ENCODE peak calls at places on chromosomes 6 and 20, in nine cellular contexts. D is stimulated activated naive B cell treated with anti-CD40 and anti-IgM and Interleukin-4, amounts not matched to agents 10 μg/mL and 1 μg/mL and 100 μg/mL, for 72 hours; W is T-helper 2 cell; J is mucosa of descending colon; X is suprapubic skin; I is CD8-positive, alpha-beta memory T cell; T is GF-D8; F is EL; B is germinal center. N is an unnamed sample.

GRCh38 chr6:37207903-37208456 is 38.0 kb downstream of the PIM1 start:
- DNase-seq in W (peak; percentile 87), B (peak; percentile 86), F (peak; percentile 79), X (peak; percentile 85), T (peak; percentile 77), J (peak; percentile 92), I (peak; percentile 85), D (peak; percentile 71), N (peak; percentile 29)

GRCh38 chr6:149235130-149235561 is 82.4 kb upstream of the TAB2 start:
- DNase-seq in B (peak; percentile 41), X (no peak), W (no peak), I (no peak), D (no peak), F (peak; percentile 93), T (peak; percentile 29), J (no peak), N (peak; percentile 73)

GRCh38 chr6:147204060-147204785 is at the start of gene STXBP5:
- DNase-seq in F (peak; percentile 68), X (peak; percentile 81), B (peak; percentile 43), T (peak; percentile 88), I (peak; percentile 30), J (peak; percentile 77), W (peak; percentile 6), D (peak; percentile 20), N (no peak)

GRCh38 chr6:48449002-48449401 is 338.0 kb upstream of the PTCHD4 start:
- DNase-seq in W (no peak), B (no peak), I (no peak), J (no peak), F (no peak), D (no peak), T (no peak), X (no peak), N (no peak)

GRCh38 chr6:112202639-112203341 is 51.6 kb downstream of the LAMA4 start:
- DNase-seq in W (no peak), B (peak; percentile 2), X (no peak), I (no peak), F (peak; percentile 36), T (no peak), D (no peak), J (no peak), N (no peak)

GRCh38 chr20:58038123-58038654 is 190.3 kb downstream of the ANKRD60 start:
- DNase-seq in B (no peak), F (no peak), W (no peak), T (no peak), D (no peak), J (no peak), X (peak; percentile 66), I (no peak), N (no peak)

GRCh38 chr6:135358251-135358821 is 139.2 kb downstream of the AHI1 start:
- DNase-seq in I (no peak), J (no peak), F (peak; percentile 92), B (no peak), X (no peak), D (no peak), T (no peak), W (no peak), N (peak; percentile 39)

GRCh38 chr20:41086402-41087324 is 50.7 kb upstream of the PLCG1 start:
- DNase-seq in D (no peak), X (no peak), B (no peak), F (no peak), W (no peak), T (peak; percentile 77), I (no peak), J (no peak), N (no peak)

GRCh38 chr20:2485080-2485479 is 14.5 kb upstream of the SNRPB start:
- DNase-seq in B (no peak), J (no peak), F (no peak), W (no peak), T (no peak), D (no peak), X (no peak), I (no peak), N (no peak)

GRCh38 chr6:124028117-124028516 is 224.5 kb downstream of the NKAIN2 start:
- DNase-seq in W (no peak), T (no peak), D (no peak), F (no peak), B (no peak), X (no peak), J (no peak), I (no peak), N (no peak)

GRCh38 chr6:107741191-107741680 is 82.9 kb downstream of the SCML4 start:
- DNase-seq in B (no peak), F (no peak), T (no peak), X (no peak), W (no peak), I (no peak), J (no peak), D (no peak), N (no peak)

GRCh38 chr20:40754372-40754943 is 65.4 kb upstream of the MAFB start:
- DNase-seq in X (no peak), B (no peak), F (peak; percentile 7), T (no peak), D (no peak), W (no peak), J (peak; percentile 31), I (no peak), N (no peak)

GRCh38 chr6:158000530-158001307 is 19.1 kb downstream of the SYNJ2 start:
- DNase-seq in D (no peak), I (no peak), T (no peak), F (no peak), W (no peak), J (no peak), B (no peak), X (no peak), N (no peak)

GRCh38 chr20:18831830-18832229 is 18.2 kb downstream of the SCP2D1 start:
- DNase-seq in X (no peak), B (no peak), W (no peak), F (peak; percentile 31), D (no peak), T (no peak), I (no peak), J (no peak), N (peak; percentile 19)

GRCh38 chr6:108656834-108657233 is 96.1 kb downstream of the FOXO3 start:
- DNase-seq in J (no peak), X (no peak), I (no peak), B (no peak), F (no peak), W (no peak), D (no peak), T (no peak), N (no peak)

GRCh38 chr20:34011275-34011674 is 17.6 kb downstream of the RALY start:
- DNase-seq in F (no peak), T (no peak), X (no peak), W (no peak), J (no peak), I (no peak), B (no peak), D (no peak), N (no peak)

GRCh38 chr6:159451051-159451450 is 242.0 kb downstream of the SOD2 start:
- DNase-seq in F (peak; percentile 36), J (no peak), W (no peak), B (no peak), I (no peak), D (no peak), X (no peak), T (no peak), N (no peak)

GRCh38 chr6:157861814-157862213 is 38.8 kb downstream of the SNX9 start:
- DNase-seq in W (no peak), T (no peak), F (peak; percentile 52), J (no peak), B (no peak), X (no peak), D (no peak), I (no peak), N (peak; percentile 38)

GRCh38 chr6:34200340-34200971 is 36.2 kb upstream of the HMGA1 start:
- DNase-seq in X (no peak), W (no peak), B (no peak), I (no peak), D (no peak), T (no peak), J (no peak), F (no peak), N (no peak)